ENCODE peak calls at places on chromosome 1, in five cellular contexts. C is A172, I is WTC11, Z is HFF-Myc, F is sciatic nerve. Y is an unnamed sample.
A peak's percentile ranks its signal among the peaks of the same experiment; 100 is the strongest.

GRCh38 chr1:228321478-228321877 is 85.2 kb downstream of the TRIM11 start:
- DNase-seq in F (no peak), Z (no peak), I (no peak), C (no peak), Y (no peak)

GRCh38 chr1:45411510-45411899 is 71.3 kb upstream of the MUTYH start:
- DNase-seq in Z (no peak), F (no peak), I (no peak), C (no peak), Y (no peak)

GRCh38 chr1:15283500-15283899 is 36.5 kb downstream of the FHAD1 start:
- DNase-seq in Z (no peak), C (peak; percentile 61), F (no peak), I (no peak), Y (peak; percentile 33)

GRCh38 chr1:193179094-193179493 is 7.3 kb downstream of the B3GALT2 start:
- DNase-seq in F (no peak), I (no peak), C (no peak), Z (no peak), Y (no peak)

GRCh38 chr1:156310962-156311361 is 11.9 kb upstream of the VHLL start:
- DNase-seq in I (no peak), F (peak; percentile 54), C (peak; percentile 89), Z (no peak), Y (no peak)

GRCh38 chr1:44654621-44655187 is 19.6 kb downstream of the TMEM53 start:
- DNase-seq in I (no peak), Z (no peak), F (no peak), C (no peak), Y (no peak)

GRCh38 chr1:230201445-230201844 is 134.4 kb downstream of the GALNT2 start:
- DNase-seq in C (no peak), F (no peak), I (no peak), Z (no peak), Y (no peak)

GRCh38 chr1:44733365-44733764 is 2.4 kb upstream of the RNU5D-1 start:
- DNase-seq in C (no peak), Z (no peak), F (no peak), I (no peak), Y (no peak)